ENCODE peak calls at places on chromosomes 3 and 15, in five cellular contexts. One of them, this sample, is unnamed.

GRCh38 chr3:140268610-140269009 is 333.6 kb downstream of the CLSTN2 start:
- DNase-seq in HepG2: no peak
- DNase-seq in K562: no peak
- DNase-seq in GM12878: no peak
- DNase-seq in H1: no peak
- DNase-seq in this sample: no peak

GRCh38 chr3:10373686-10374261 is 52.9 kb upstream of the SEC13 start:
- DNase-seq in HepG2: no peak
- DNase-seq in K562: no peak
- DNase-seq in GM12878: no peak
- DNase-seq in H1: no peak
- DNase-seq in this sample: no peak

GRCh38 chr3:43327184-43327950 is 41.0 kb downstream of the SNRK start:
- DNase-seq in HepG2: no peak
- DNase-seq in K562: no peak
- DNase-seq in GM12878: no peak
- DNase-seq in H1: no peak
- DNase-seq in this sample: no peak

GRCh38 chr15:25989327-25989726 is 126.2 kb upstream of the ATP10A start:
- DNase-seq in HepG2: no peak
- DNase-seq in K562: peak; percentile 38
- DNase-seq in GM12878: no peak
- DNase-seq in H1: peak; percentile 19
- DNase-seq in this sample: no peak

GRCh38 chr15:65824031-65824743 is 32.1 kb upstream of the DENND4A start:
- DNase-seq in HepG2: peak; percentile 81
- DNase-seq in K562: peak; percentile 58
- DNase-seq in GM12878: no peak
- DNase-seq in H1: no peak
- DNase-seq in this sample: peak; percentile 88

GRCh38 chr15:78751602-78751979 is 59.7 kb downstream of the ADAMTS7 start:
- DNase-seq in HepG2: no peak
- DNase-seq in K562: no peak
- DNase-seq in GM12878: no peak
- DNase-seq in H1: no peak
- DNase-seq in this sample: no peak

GRCh38 chr3:28301607-28302158 is 46.8 kb upstream of the ZCWPW2 start:
- DNase-seq in HepG2: peak; percentile 7
- DNase-seq in K562: no peak
- DNase-seq in GM12878: no peak
- DNase-seq in H1: no peak
- DNase-seq in this sample: no peak

GRCh38 chr3:87595798-87596197 is 319.4 kb upstream of the POU1F1 start:
- DNase-seq in HepG2: no peak
- DNase-seq in K562: no peak
- DNase-seq in GM12878: no peak
- DNase-seq in H1: no peak
- DNase-seq in this sample: no peak

GRCh38 chr3:45123841-45124269 is 22.3 kb downstream of the CDCP1 start:
- DNase-seq in HepG2: no peak
- DNase-seq in K562: no peak
- DNase-seq in GM12878: no peak
- DNase-seq in H1: peak; percentile 19
- DNase-seq in this sample: peak; percentile 70

GRCh38 chr3:101144080-101144479 is 150.9 kb upstream of the ABI3BP start:
- DNase-seq in HepG2: no peak
- DNase-seq in K562: no peak
- DNase-seq in GM12878: no peak
- DNase-seq in H1: no peak
- DNase-seq in this sample: no peak

GRCh38 chr3:98722389-98722788 is 40.8 kb upstream of the ST3GAL6 start:
- DNase-seq in HepG2: no peak
- DNase-seq in K562: no peak
- DNase-seq in GM12878: no peak
- DNase-seq in H1: peak; percentile 25
- DNase-seq in this sample: no peak

GRCh38 chr15:44159492-44159891 is 35.6 kb downstream of the FRMD5 start:
- DNase-seq in HepG2: no peak
- DNase-seq in K562: no peak
- DNase-seq in GM12878: no peak
- DNase-seq in H1: no peak
- DNase-seq in this sample: no peak

GRCh38 chr15:80977627-80978036 is 12.0 kb downstream of the MESD start:
- DNase-seq in HepG2: peak; percentile 35
- DNase-seq in K562: peak; percentile 77
- DNase-seq in GM12878: no peak
- DNase-seq in H1: no peak
- DNase-seq in this sample: peak; percentile 73

GRCh38 chr15:84752700-84753099 is 4.3 kb downstream of the ZNF592 start:
- DNase-seq in HepG2: peak; percentile 28
- DNase-seq in K562: no peak
- DNase-seq in GM12878: no peak
- DNase-seq in H1: no peak
- DNase-seq in this sample: no peak

GRCh38 chr3:41526995-41527573 is 327.8 kb downstream of the CTNNB1 start:
- DNase-seq in HepG2: no peak
- DNase-seq in K562: no peak
- DNase-seq in GM12878: no peak
- DNase-seq in H1: no peak
- DNase-seq in this sample: no peak

GRCh38 chr15:31557899-31558298 is 231.3 kb downstream of the KLF13 start:
- DNase-seq in HepG2: no peak
- DNase-seq in K562: no peak
- DNase-seq in GM12878: no peak
- DNase-seq in H1: no peak
- DNase-seq in this sample: no peak

GRCh38 chr3:157445897-157446296 is 9.2 kb downstream of the PTX3 start:
- DNase-seq in HepG2: no peak
- DNase-seq in K562: no peak
- DNase-seq in GM12878: no peak
- DNase-seq in H1: no peak
- DNase-seq in this sample: no peak

GRCh38 chr3:36312351-36312750 is 68.0 kb upstream of the STAC start:
- DNase-seq in HepG2: no peak
- DNase-seq in K562: no peak
- DNase-seq in GM12878: no peak
- DNase-seq in H1: no peak
- DNase-seq in this sample: no peak

GRCh38 chr3:139928708-139929505 is 6.1 kb upstream of the CLSTN2 start:
- DNase-seq in HepG2: no peak
- DNase-seq in K562: no peak
- DNase-seq in GM12878: no peak
- DNase-seq in H1: no peak
- DNase-seq in this sample: no peak

GRCh38 chr15:35306361-35306981 is 221.4 kb upstream of the NANOGP8 start:
- DNase-seq in HepG2: no peak
- DNase-seq in K562: no peak
- DNase-seq in GM12878: no peak
- DNase-seq in H1: no peak
- DNase-seq in this sample: peak; percentile 65

GRCh38 chr3:135301670-135302069 is 506.6 kb downstream of the EPHB1 start:
- DNase-seq in HepG2: no peak
- DNase-seq in K562: no peak
- DNase-seq in GM12878: no peak
- DNase-seq in H1: no peak
- DNase-seq in this sample: no peak

GRCh38 chr3:132573657-132574260 is 23.3 kb upstream of the ACKR4 start:
- DNase-seq in HepG2: no peak
- DNase-seq in K562: no peak
- DNase-seq in GM12878: no peak
- DNase-seq in H1: no peak
- DNase-seq in this sample: no peak

GRCh38 chr15:31461375-31461774 is 134.7 kb downstream of the KLF13 start:
- DNase-seq in HepG2: no peak
- DNase-seq in K562: no peak
- DNase-seq in GM12878: no peak
- DNase-seq in H1: no peak
- DNase-seq in this sample: no peak

GRCh38 chr3:192570757-192571156 is 156.6 kb downstream of the FGF12 start:
- DNase-seq in HepG2: no peak
- DNase-seq in K562: no peak
- DNase-seq in GM12878: no peak
- DNase-seq in H1: no peak
- DNase-seq in this sample: no peak

GRCh38 chr3:54122046-54122801 is at the start of gene CACNA2D3:
- DNase-seq in HepG2: no peak
- DNase-seq in K562: no peak
- DNase-seq in GM12878: no peak
- DNase-seq in H1: no peak
- DNase-seq in this sample: no peak

GRCh38 chr15:29822685-29823459 is 604 bp upstream of the TJP1 start:
- DNase-seq in HepG2: peak; percentile 66
- DNase-seq in K562: no peak
- DNase-seq in GM12878: no peak
- DNase-seq in H1: no peak
- DNase-seq in this sample: peak; percentile 87
- TF ChIP-seq KDM1A in HepG2: no peak
- TF ChIP-seq KDM1A in K562: peak; percentile 17
- TF ChIP-seq KDM1A in GM12878: no peak
- TF ChIP-seq KDM1A in H1: no peak
- TF ChIP-seq KDM1A in this sample: no peak

DNA sequence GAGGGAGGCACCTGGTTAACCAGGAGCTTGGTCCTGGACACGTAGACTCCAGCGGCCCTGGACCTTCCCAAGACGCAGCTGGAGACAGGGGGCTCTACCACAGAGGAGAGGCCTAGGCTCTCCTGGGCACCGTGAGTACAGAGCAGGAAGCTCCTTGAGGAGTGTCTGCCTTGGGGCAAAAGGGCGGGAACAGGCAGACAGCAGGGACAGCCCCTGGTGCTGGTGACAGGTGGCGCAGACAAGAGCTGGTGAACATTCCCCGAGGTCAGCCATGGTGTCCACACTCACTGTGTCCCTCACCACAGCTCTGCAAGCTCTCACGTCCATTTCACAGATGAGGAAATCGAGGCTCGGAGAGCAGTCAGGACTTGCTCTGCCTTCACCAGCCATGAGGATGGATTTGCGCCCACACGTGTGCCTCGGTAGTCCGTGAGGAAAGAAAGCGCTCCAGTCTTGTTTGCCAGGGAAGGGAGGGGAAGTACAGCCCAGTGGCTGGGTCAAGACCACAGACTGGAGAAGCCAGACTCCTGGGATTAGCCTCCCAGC is 2.6 kb upstream of the PLXNA1 start:
- DNase-seq in HepG2: no peak
- DNase-seq in K562: no peak
- DNase-seq in GM12878: no peak
- DNase-seq in H1: no peak
- DNase-seq in this sample: no peak
- H3K9me3 ChIP-seq in HepG2: no peaks in the 10 kb centered on the region
- H3K9me3 ChIP-seq in K562: no peaks in the 10 kb centered on the region
- H3K9me3 ChIP-seq in GM12878: no peaks in the 10 kb centered on the region
- H3K9me3 ChIP-seq in H1: no peaks in the 10 kb centered on the region
- H3K9me3 ChIP-seq in this sample: peaks cover 5% of the 10 kb centered on the region

GRCh38 chr15:42544858-42545629 is 3.5 kb downstream of the LRRC57 start:
- DNase-seq in HepG2: no peak
- DNase-seq in K562: no peak
- DNase-seq in GM12878: no peak
- DNase-seq in H1: no peak
- DNase-seq in this sample: no peak

GRCh38 chr15:42549782-42550392 is 1.2 kb downstream of the HAUS2 start:
- DNase-seq in HepG2: no peak
- DNase-seq in K562: no peak
- DNase-seq in GM12878: no peak
- DNase-seq in H1: no peak
- DNase-seq in this sample: no peak

GRCh38 chr15:42547926-42548257 is 701 bp downstream of the LRRC57 start:
- DNase-seq in HepG2: peak; percentile 3
- DNase-seq in K562: no peak
- DNase-seq in GM12878: no peak
- DNase-seq in H1: no peak
- DNase-seq in this sample: no peak

GRCh38 chr15:42548258-42549051 is at the start of the genes HAUS2 and LRRC57:
- DNase-seq in HepG2: peak; percentile 77
- DNase-seq in K562: peak; percentile 93
- DNase-seq in GM12878: peak; percentile 55
- DNase-seq in H1: peak; percentile 59
- DNase-seq in this sample: peak; percentile 79

GRCh38 chr15:42549052-42549491 is 434 bp downstream of the HAUS2 start:
- DNase-seq in HepG2: peak; percentile 12
- DNase-seq in K562: no peak
- DNase-seq in GM12878: no peak
- DNase-seq in H1: no peak
- DNase-seq in this sample: peak; percentile 27
- TF ChIP-seq KDM1A in HepG2: no peak
- TF ChIP-seq KDM1A in K562: no peak
- TF ChIP-seq KDM1A in GM12878: no peak
- TF ChIP-seq KDM1A in H1: no peak
- TF ChIP-seq KDM1A in this sample: no peak

GRCh38 chr15:92942706-92943105 is 42.6 kb downstream of the CHD2 start:
- DNase-seq in HepG2: no peak
- DNase-seq in K562: no peak
- DNase-seq in GM12878: no peak
- DNase-seq in H1: no peak
- DNase-seq in this sample: no peak
- H3K9me3 ChIP-seq in HepG2: peaks cover 9% of the 10 kb centered on the region
- H3K9me3 ChIP-seq in K562: no peaks in the 10 kb centered on the region
- H3K9me3 ChIP-seq in GM12878: peaks cover 8% of the 10 kb centered on the region
- H3K9me3 ChIP-seq in H1: no peaks in the 10 kb centered on the region
- H3K9me3 ChIP-seq in this sample: peaks cover 7% of the 10 kb centered on the region

GRCh38 chr15:90902996-90903732 is at the start of gene MAN2A2:
- DNase-seq in HepG2: peak; percentile 15
- DNase-seq in K562: peak; percentile 78
- DNase-seq in GM12878: no peak
- DNase-seq in H1: no peak
- DNase-seq in this sample: peak; percentile 38
- TF ChIP-seq KDM1A in HepG2: no peak
- TF ChIP-seq KDM1A in K562: no peak
- TF ChIP-seq KDM1A in GM12878: no peak
- TF ChIP-seq KDM1A in H1: no peak
- TF ChIP-seq KDM1A in this sample: no peak

GRCh38 chr15:23855947-23856346 is 168.8 kb upstream of the NDN start:
- DNase-seq in HepG2: no peak
- DNase-seq in K562: no peak
- DNase-seq in GM12878: no peak
- DNase-seq in H1: no peak
- DNase-seq in this sample: no peak

GRCh38 chr15:23853291-23853690 is 166.2 kb upstream of the NDN start:
- DNase-seq in HepG2: no peak
- DNase-seq in K562: no peak
- DNase-seq in GM12878: no peak
- DNase-seq in H1: no peak
- DNase-seq in this sample: no peak

GRCh38 chr15:23857028-23857641 is 170.0 kb upstream of the NDN start:
- DNase-seq in HepG2: peak; percentile 53
- DNase-seq in K562: peak; percentile 11
- DNase-seq in GM12878: no peak
- DNase-seq in H1: no peak
- DNase-seq in this sample: peak; percentile 63

GRCh38 chr15:23854535-23855252 is 167.6 kb upstream of the NDN start:
- DNase-seq in HepG2: no peak
- DNase-seq in K562: no peak
- DNase-seq in GM12878: no peak
- DNase-seq in H1: no peak
- DNase-seq in this sample: no peak

GRCh38 chr15:23855260-23855659 is 168.2 kb upstream of the NDN start:
- DNase-seq in HepG2: no peak
- DNase-seq in K562: no peak
- DNase-seq in GM12878: no peak
- DNase-seq in H1: no peak
- DNase-seq in this sample: no peak
- H3K9me3 ChIP-seq in HepG2: no peaks in the 10 kb centered on the region
- H3K9me3 ChIP-seq in K562: no peaks in the 10 kb centered on the region
- H3K9me3 ChIP-seq in GM12878: no peaks in the 10 kb centered on the region
- H3K9me3 ChIP-seq in H1: peaks cover 22% of the 10 kb centered on the region
- H3K9me3 ChIP-seq in this sample: no peaks in the 10 kb centered on the region

GRCh38 chr3:130838898-130839572 is 54.8 kb upstream of the ATP2C1 start:
- DNase-seq in HepG2: no peak
- DNase-seq in K562: no peak
- DNase-seq in GM12878: no peak
- DNase-seq in H1: no peak
- DNase-seq in this sample: no peak
- TF ChIP-seq KDM1A in HepG2: no peak
- TF ChIP-seq KDM1A in K562: no peak
- TF ChIP-seq KDM1A in GM12878: no peak
- TF ChIP-seq KDM1A in H1: no peak
- TF ChIP-seq KDM1A in this sample: no peak